ENCODE peak calls at places on chromosome 20, in five cellular contexts. One of them, this sample, is unnamed.

GRCh38 chr20:61166324-61166723 is 85.7 kb upstream of the CDH4 start:
- DNase-seq in mesothelial cell of epicardium: no peak
- DNase-seq in AG09319: no peak
- DNase-seq in heart right ventricle: no peak
- DNase-seq in epithelial cell of esophagus: no peak
- DNase-seq in this sample: no peak

GRCh38 chr20:49508435-49509199 is 26.1 kb upstream of the KCNB1 start:
- DNase-seq in AG09319: no peak
- DNase-seq in mesothelial cell of epicardium: no peak
- DNase-seq in heart right ventricle: no peak
- DNase-seq in epithelial cell of esophagus: peak
- DNase-seq in this sample: no peak

GRCh38 chr20:3135507-3136070 is 24.1 kb downstream of the FASTKD5 start:
- DNase-seq in AG09319: no peak
- DNase-seq in mesothelial cell of epicardium: no peak
- DNase-seq in epithelial cell of esophagus: peak
- DNase-seq in heart right ventricle: no peak
- DNase-seq in this sample: no peak

GRCh38 chr20:62026564-62026856 is 39.2 kb downstream of the TAF4 start:
- DNase-seq in epithelial cell of esophagus: no peak
- DNase-seq in mesothelial cell of epicardium: no peak
- DNase-seq in heart right ventricle: no peak
- DNase-seq in AG09319: no peak
- DNase-seq in this sample: no peak

GRCh38 chr20:63264519-63264918 is 8.1 kb upstream of the ARFGAP1 start:
- DNase-seq in heart right ventricle: no peak
- DNase-seq in epithelial cell of esophagus: peak
- DNase-seq in AG09319: no peak
- DNase-seq in mesothelial cell of epicardium: no peak
- DNase-seq in this sample: no peak

GRCh38 chr20:37925265-37926165 is 22.6 kb downstream of the VSTM2L start:
- DNase-seq in epithelial cell of esophagus: no peak
- DNase-seq in mesothelial cell of epicardium: no peak
- DNase-seq in AG09319: no peak
- DNase-seq in heart right ventricle: no peak
- DNase-seq in this sample: no peak

GRCh38 chr20:39047417-39047985 is 85.4 kb downstream of the DHX35 start:
- DNase-seq in heart right ventricle: no peak
- DNase-seq in AG09319: no peak
- DNase-seq in mesothelial cell of epicardium: no peak
- DNase-seq in epithelial cell of esophagus: no peak
- DNase-seq in this sample: no peak

GRCh38 chr20:34220581-34220980 is 20.6 kb upstream of the ASIP start:
- DNase-seq in mesothelial cell of epicardium: no peak
- DNase-seq in epithelial cell of esophagus: peak
- DNase-seq in heart right ventricle: no peak
- DNase-seq in AG09319: no peak
- DNase-seq in this sample: no peak

GRCh38 chr20:33787253-33787891 is 23.8 kb upstream of the CHMP4B start:
- DNase-seq in heart right ventricle: no peak
- DNase-seq in mesothelial cell of epicardium: no peak
- DNase-seq in AG09319: no peak
- DNase-seq in epithelial cell of esophagus: no peak
- DNase-seq in this sample: no peak

DNA sequence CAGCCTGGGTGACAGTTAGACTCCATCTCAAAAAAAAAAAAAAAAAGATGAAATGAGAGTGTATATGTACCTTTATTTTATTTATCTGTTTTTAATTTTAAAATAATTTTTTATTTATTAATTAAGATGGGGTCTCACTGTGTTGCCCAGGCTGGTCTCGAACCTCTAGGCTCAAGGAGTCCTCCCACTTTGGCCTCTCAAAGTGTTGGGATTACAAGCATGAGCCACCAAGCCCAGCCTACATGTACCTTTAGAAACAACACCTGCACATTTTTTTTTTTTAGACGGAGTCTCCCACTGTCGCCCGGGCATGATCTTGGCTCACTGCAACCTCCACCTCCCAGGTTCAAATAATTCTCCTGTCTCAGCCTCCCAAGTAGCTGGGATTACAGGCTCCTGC is 12.1 kb upstream of the PARD6B start:
- DNase-seq in AG09319: no peak
- DNase-seq in heart right ventricle: no peak
- DNase-seq in epithelial cell of esophagus: no peak
- DNase-seq in mesothelial cell of epicardium: no peak
- DNase-seq in this sample: no peak
- TF ChIP-seq CTCF in AG09319: no peak
- TF ChIP-seq CTCF in heart right ventricle: no peak
- TF ChIP-seq CTCF in epithelial cell of esophagus: no peak
- TF ChIP-seq CTCF in mesothelial cell of epicardium: no peak
- TF ChIP-seq CTCF in this sample: no peak

DNA sequence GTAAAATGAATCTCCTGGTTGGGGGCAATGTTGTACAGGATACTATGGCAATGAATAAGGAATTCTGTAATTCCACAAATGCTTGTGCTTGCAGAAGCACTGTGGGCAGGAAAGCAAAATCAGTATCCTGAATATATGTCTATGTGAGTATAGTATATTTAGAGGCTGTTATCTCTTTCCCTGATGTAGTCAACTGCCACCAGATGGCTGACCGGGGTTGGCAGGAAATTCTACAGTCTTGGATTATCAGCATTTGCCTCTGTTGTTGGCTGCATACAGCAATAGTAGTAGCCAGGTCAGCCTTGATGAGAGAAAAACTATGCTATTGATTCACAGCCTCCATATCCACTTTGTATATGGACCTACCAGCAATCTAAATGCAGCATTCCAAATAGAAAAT is 425.1 kb upstream of the JAG1 start:
- DNase-seq in mesothelial cell of epicardium: no peak
- DNase-seq in heart right ventricle: no peak
- DNase-seq in epithelial cell of esophagus: peak
- DNase-seq in AG09319: no peak
- DNase-seq in this sample: no peak
- TF ChIP-seq CTCF in mesothelial cell of epicardium: no peak
- TF ChIP-seq CTCF in heart right ventricle: peak
- TF ChIP-seq CTCF in epithelial cell of esophagus: peak
- TF ChIP-seq CTCF in AG09319: no peak
- TF ChIP-seq CTCF in this sample: no peak

DNA sequence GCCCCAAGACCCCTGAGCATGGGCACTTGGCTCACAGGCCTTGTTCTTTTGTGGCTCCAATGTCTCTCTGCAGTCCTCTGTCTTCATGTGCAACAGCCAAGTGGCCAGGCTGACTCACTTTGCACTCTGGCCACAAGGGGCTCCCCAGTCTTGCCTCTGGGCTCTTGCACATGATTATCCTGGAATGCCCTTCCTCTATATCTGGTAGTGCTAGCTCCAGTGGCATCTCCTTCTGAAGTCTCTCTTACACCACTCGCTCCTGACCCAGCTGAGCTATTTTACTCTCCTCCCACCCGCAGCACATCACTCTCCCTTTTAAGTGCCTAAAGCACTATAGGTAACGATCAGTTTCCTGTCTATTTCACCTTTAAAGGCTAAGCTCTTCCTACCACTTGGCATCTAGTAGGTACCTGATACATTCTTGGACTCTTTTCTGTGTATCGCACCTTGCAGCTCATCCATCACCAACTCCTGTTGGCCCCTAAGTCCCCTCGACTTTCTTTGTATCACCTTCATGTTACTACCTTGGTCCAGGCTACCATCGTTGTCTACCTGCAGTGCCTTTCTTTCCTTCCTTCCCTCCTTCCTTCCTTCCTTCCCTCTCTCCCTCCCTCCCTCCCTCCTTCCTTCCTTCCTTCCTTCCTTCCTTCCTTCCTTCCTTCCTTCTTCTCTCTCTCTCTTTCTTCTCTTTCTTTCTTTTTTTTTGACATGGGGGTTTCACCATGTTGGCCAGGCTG is 211.9 kb upstream of the RNF24 start:
- DNase-seq in epithelial cell of esophagus: peak
- DNase-seq in heart right ventricle: no peak
- DNase-seq in AG09319: peak
- DNase-seq in mesothelial cell of epicardium: no peak
- DNase-seq in this sample: no peak
- TF ChIP-seq CTCF in epithelial cell of esophagus: peak
- TF ChIP-seq CTCF in heart right ventricle: peak
- TF ChIP-seq CTCF in AG09319: peak
- TF ChIP-seq CTCF in mesothelial cell of epicardium: no peak
- TF ChIP-seq CTCF in this sample: peak

GRCh38 chr20:44423480-44423879 is 52.2 kb upstream of the TTPAL start:
- DNase-seq in AG09319: no peak
- DNase-seq in mesothelial cell of epicardium: no peak
- DNase-seq in epithelial cell of esophagus: peak
- DNase-seq in heart right ventricle: no peak
- DNase-seq in this sample: no peak

GRCh38 chr20:44425923-44426322 is 49.8 kb upstream of the TTPAL start:
- DNase-seq in heart right ventricle: no peak
- DNase-seq in epithelial cell of esophagus: no peak
- DNase-seq in AG09319: no peak
- DNase-seq in mesothelial cell of epicardium: no peak
- DNase-seq in this sample: no peak

GRCh38 chr20:44426879-44427785 is 48.5 kb upstream of the TTPAL start:
- DNase-seq in mesothelial cell of epicardium: no peak
- DNase-seq in epithelial cell of esophagus: no peak
- DNase-seq in AG09319: no peak
- DNase-seq in heart right ventricle: no peak
- DNase-seq in this sample: no peak

GRCh38 chr20:44422083-44422482 is 53.6 kb upstream of the TTPAL start:
- DNase-seq in heart right ventricle: no peak
- DNase-seq in AG09319: no peak
- DNase-seq in epithelial cell of esophagus: peak
- DNase-seq in mesothelial cell of epicardium: no peak
- DNase-seq in this sample: no peak

DNA sequence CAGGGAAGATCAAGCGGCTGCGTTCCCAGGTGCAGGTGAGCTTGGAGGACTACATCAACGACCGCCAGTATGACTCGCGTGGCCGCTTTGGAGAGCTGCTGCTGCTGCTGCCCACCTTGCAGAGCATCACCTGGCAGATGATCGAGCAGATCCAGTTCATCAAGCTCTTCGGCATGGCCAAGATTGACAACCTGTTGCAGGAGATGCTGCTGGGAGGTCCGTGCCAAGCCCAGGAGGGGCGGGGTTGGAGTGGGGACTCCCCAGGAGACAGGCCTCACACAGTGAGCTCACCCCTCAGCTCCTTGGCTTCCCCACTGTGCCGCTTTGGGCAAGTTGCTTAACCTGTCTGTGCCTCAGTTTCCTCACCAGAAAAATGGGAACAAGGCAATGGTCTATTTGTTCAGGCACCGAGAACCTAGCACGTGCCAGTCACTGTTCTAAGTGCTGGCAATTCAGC is 51.6 kb upstream of the TTPAL start:
- DNase-seq in mesothelial cell of epicardium: no peak
- DNase-seq in heart right ventricle: no peak
- DNase-seq in epithelial cell of esophagus: no peak
- DNase-seq in AG09319: no peak
- DNase-seq in this sample: no peak
- TF ChIP-seq CTCF in mesothelial cell of epicardium: no peak
- TF ChIP-seq CTCF in heart right ventricle: no peak
- TF ChIP-seq CTCF in epithelial cell of esophagus: no peak
- TF ChIP-seq CTCF in AG09319: no peak
- TF ChIP-seq CTCF in this sample: no peak

This sample was measured in progenitor cell of endocrine pancreas.